ENCODE peak calls at places on chromosome 16, in eight cellular contexts. Y is dorsolateral prefrontal cortex; V is tibial nerve; D is adrenal gland; J is endothelial cell of umbilical vein; B is vagina; I is right cardiac atrium; T is CD4-positive, CD25-positive, alpha-beta regulatory T cell. P is an unnamed sample.

GRCh38 chr16:35252356-35252936 is 1793.0 kb downstream of the TP53TG3F start:
- DNase-seq in Y (no peak), V (no peak), D (no peak), J (peak), B (no peak), I (no peak), T (peak), P (no peak)

GRCh38 chr16:73840710-73841109 is 455.9 kb upstream of the PSMD7 start:
- DNase-seq in Y (no peak), V (no peak), D (no peak), J (no peak), B (no peak), I (no peak), T (no peak), P (no peak)

GRCh38 chr16:67459066-67459857 is 21.7 kb downstream of the ATP6V0D1 start:
- DNase-seq in Y (no peak), V (no peak), D (peak), J (peak), B (no peak), I (no peak), T (no peak), P (no peak)

GRCh38 chr16:86732621-86733297 is 154.4 kb downstream of the FOXL1 start:
- DNase-seq in Y (no peak), V (no peak), D (no peak), J (peak), B (no peak), I (no peak), T (no peak), P (peak)

GRCh38 chr16:54694651-54695050 is 236.0 kb upstream of the IRX5 start:
- DNase-seq in Y (no peak), V (no peak), D (no peak), J (no peak), B (no peak), I (no peak), T (no peak), P (no peak)

GRCh38 chr16:19644877-19645276 is 73.2 kb downstream of the KNOP1 start:
- DNase-seq in Y (no peak), V (peak), D (no peak), J (no peak), B (no peak), I (peak), T (no peak), P (no peak)

GRCh38 chr16:48540222-48540900 is 69.6 kb downstream of the N4BP1 start:
- DNase-seq in Y (no peak), V (no peak), D (no peak), J (no peak), B (peak), I (no peak), T (no peak), P (no peak)

GRCh38 chr16:14194706-14195105 is 123.6 kb downstream of the MRTFB start:
- DNase-seq in Y (no peak), V (no peak), D (no peak), J (no peak), B (no peak), I (no peak), T (no peak), P (no peak)

GRCh38 chr16:67086829-67087228 is 22.9 kb upstream of the PHAF1 start:
- DNase-seq in Y (no peak), V (no peak), D (no peak), J (peak), B (no peak), I (no peak), T (no peak), P (no peak)

GRCh38 chr16:46746821-46747776 is 1.0 kb downstream of the MYLK3 start:
- DNase-seq in Y (no peak), V (no peak), D (no peak), J (no peak), B (no peak), I (peak), T (no peak), P (peak)

GRCh38 chr16:81616321-81617020 is 162.6 kb upstream of the PLCG2 start:
- DNase-seq in Y (no peak), V (peak), D (peak), J (peak), B (no peak), I (peak), T (peak), P (no peak)

GRCh38 chr16:4693956-4694663 is 748 bp downstream of the NUDT16L1 start:
- DNase-seq in Y (no peak), V (no peak), D (peak), J (peak), B (no peak), I (peak), T (peak), P (peak)

GRCh38 chr16:48001306-48001885 is 154.4 kb downstream of the ABCC12 start:
- DNase-seq in Y (peak), V (no peak), D (no peak), J (no peak), B (no peak), I (no peak), T (no peak), P (no peak)

GRCh38 chr16:52825882-52826281 is 226.8 kb downstream of the CHD9NB start:
- DNase-seq in Y (no peak), V (no peak), D (no peak), J (no peak), B (no peak), I (no peak), T (no peak), P (peak)

GRCh38 chr16:6682142-6682811 is 650.4 kb upstream of the RBFOX1 start:
- DNase-seq in Y (peak), V (peak), D (peak), J (no peak), B (no peak), I (peak), T (peak), P (peak)

GRCh38 chr16:11674818-11675560 is 6.7 kb downstream of the SNN start:
- DNase-seq in Y (no peak), V (no peak), D (no peak), J (peak), B (no peak), I (no peak), T (no peak), P (peak)

GRCh38 chr16:55062446-55062845 is 131.8 kb downstream of the IRX5 start:
- DNase-seq in Y (no peak), V (no peak), D (no peak), J (no peak), B (no peak), I (no peak), T (no peak), P (no peak)

GRCh38 chr16:81353895-81354294 is 39.1 kb downstream of the GAN start:
- DNase-seq in Y (no peak), V (no peak), D (no peak), J (no peak), B (no peak), I (no peak), T (no peak), P (no peak)

GRCh38 chr16:31400191-31400590 is 7.1 kb downstream of the ITGAD start:
- DNase-seq in Y (no peak), V (no peak), D (no peak), J (no peak), B (no peak), I (no peak), T (peak), P (no peak)

GRCh38 chr16:29994613-29995329 is 646 bp downstream of the HIRIP3 start:
- DNase-seq in Y (peak), V (peak), D (peak), J (peak), B (no peak), I (no peak), T (no peak), P (no peak)

GRCh38 chr16:19696312-19696711 is 21.7 kb downstream of the KNOP1 start:
- DNase-seq in Y (peak), V (peak), D (peak), J (peak), B (no peak), I (peak), T (peak), P (peak)

GRCh38 chr16:20332411-20332810 is 5.1 kb upstream of the GP2 start:
- DNase-seq in Y (no peak), V (no peak), D (no peak), J (no peak), B (no peak), I (no peak), T (no peak), P (no peak)

GRCh38 chr16:70691223-70692129 is 5.6 kb upstream of the MTSS2 start:
- DNase-seq in Y (peak), V (peak), D (peak), J (peak), B (no peak), I (peak), T (no peak), P (peak)

GRCh38 chr16:29989111-29989858 is 6.1 kb downstream of the HIRIP3 start:
- DNase-seq in Y (no peak), V (no peak), D (no peak), J (no peak), B (no peak), I (no peak), T (no peak), P (no peak)

GRCh38 chr16:35352431-35352830 is 1893.0 kb downstream of the TP53TG3F start:
- DNase-seq in Y (no peak), V (no peak), D (no peak), J (no peak), B (no peak), I (no peak), T (no peak), P (no peak)

GRCh38 chr16:79388396-79388795 is 212.1 kb downstream of the MAF start:
- DNase-seq in Y (no peak), V (no peak), D (no peak), J (no peak), B (no peak), I (no peak), T (no peak), P (no peak)

GRCh38 chr16:85192736-85193493 is 80.6 kb upstream of the CIBAR2 start:
- DNase-seq in Y (no peak), V (no peak), D (no peak), J (no peak), B (no peak), I (peak), T (no peak), P (no peak)

GRCh38 chr16:85293899-85294642 is 181.8 kb upstream of the CIBAR2 start:
- DNase-seq in Y (no peak), V (no peak), D (no peak), J (no peak), B (no peak), I (no peak), T (no peak), P (no peak)

GRCh38 chr16:28293589-28293935 is 1.2 kb downstream of the SBK1 start:
- DNase-seq in Y (no peak), V (no peak), D (no peak), J (no peak), B (no peak), I (no peak), T (no peak), P (no peak)

DNA sequence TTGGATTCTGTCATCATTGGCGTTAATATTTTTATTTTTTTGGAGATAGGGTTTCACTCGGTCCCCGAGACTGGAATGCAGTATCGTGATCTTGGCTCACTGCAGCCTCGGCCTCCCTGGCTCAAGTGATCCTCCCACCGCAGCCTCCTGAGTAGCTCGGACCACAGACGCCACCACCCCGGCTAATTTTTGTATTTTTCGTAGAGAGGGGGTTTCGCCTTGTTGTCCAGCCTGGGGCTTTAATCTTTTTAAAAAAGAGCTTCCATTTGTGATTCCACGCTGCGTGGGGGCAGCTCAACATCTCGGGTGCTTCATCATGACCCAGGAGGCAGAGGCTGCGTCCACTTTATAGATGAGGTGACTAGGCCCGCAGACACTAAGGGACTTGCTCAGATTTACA is 1.5 kb downstream of the BANP start:
- DNase-seq in Y (no peak), V (no peak), D (no peak), J (no peak), B (no peak), I (no peak), T (no peak), P (no peak)
- H3K4me3 ChIP-seq in Y (peak), V (no peak), D (no peak), J (no peak), B (peak), I (no peak), T (peak), P (no peak)

GRCh38 chr16:75591001-75591852 is 25.0 kb downstream of the GABARAPL2 start:
- DNase-seq in Y (peak), V (peak), D (no peak), J (peak), B (no peak), I (peak), T (no peak), P (no peak)
- H3K27ac ChIP-seq in Y (no peak), V (peak), D (no peak), J (peak), B (peak), I (peak), T (no peak), P (no peak)

DNA sequence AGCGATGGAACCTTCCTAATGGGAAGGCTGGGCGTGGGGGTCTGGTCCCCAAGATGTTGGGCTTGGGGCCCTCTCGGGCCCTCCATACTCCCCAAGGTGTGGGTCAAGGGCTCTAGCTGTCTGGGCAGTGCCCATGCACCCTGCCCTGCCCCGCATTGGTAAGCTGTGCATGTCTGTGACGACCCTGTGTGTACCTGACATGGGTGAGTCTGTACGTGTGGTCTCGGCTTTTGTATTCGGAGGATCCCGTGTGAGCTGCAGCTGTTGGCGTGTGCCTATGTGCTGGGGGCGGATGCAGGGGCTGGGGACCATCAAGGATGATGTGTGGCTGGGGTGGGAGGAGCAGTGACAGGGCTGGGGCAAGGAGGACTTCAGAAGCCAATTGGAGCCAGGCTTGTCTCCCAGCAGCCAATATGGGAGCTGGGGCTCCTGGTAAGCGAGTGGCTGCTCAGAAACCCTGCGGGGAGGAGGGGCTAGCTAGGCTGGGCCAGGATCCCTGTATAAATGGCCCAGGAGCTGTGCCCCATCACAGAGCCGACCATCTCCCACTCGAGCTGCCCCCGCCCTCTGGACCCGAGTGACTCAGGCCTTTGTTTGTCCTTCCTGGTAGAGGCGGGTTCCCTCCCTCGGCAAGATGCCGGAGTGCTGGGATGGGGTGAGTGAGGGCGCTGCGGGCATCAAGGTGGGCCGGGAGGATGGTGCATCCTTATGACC is at the start of gene NDRG4:
- DNase-seq in Y (peak), V (no peak), D (peak), J (peak), B (no peak), I (peak), T (peak), P (peak)
- H3K4me3 ChIP-seq in Y (peak), V (no peak), D (no peak), J (no peak), B (peak), I (no peak), T (no peak), P (peak)

GRCh38 chr16:27226476-27226875 is 23.1 kb downstream of the KDM8 start:
- DNase-seq in Y (no peak), V (no peak), D (no peak), J (no peak), B (no peak), I (no peak), T (no peak), P (no peak)

GRCh38 chr16:27226976-27227705 is 23.8 kb downstream of the KDM8 start:
- DNase-seq in Y (no peak), V (no peak), D (no peak), J (no peak), B (no peak), I (no peak), T (no peak), P (no peak)

GRCh38 chr16:27224741-27225300 is 21.5 kb downstream of the KDM8 start:
- DNase-seq in Y (no peak), V (no peak), D (no peak), J (no peak), B (no peak), I (no peak), T (no peak), P (no peak)

GRCh38 chr16:27224271-27224737 is 21.0 kb downstream of the KDM8 start:
- DNase-seq in Y (no peak), V (no peak), D (no peak), J (no peak), B (no peak), I (no peak), T (no peak), P (no peak)

DNA sequence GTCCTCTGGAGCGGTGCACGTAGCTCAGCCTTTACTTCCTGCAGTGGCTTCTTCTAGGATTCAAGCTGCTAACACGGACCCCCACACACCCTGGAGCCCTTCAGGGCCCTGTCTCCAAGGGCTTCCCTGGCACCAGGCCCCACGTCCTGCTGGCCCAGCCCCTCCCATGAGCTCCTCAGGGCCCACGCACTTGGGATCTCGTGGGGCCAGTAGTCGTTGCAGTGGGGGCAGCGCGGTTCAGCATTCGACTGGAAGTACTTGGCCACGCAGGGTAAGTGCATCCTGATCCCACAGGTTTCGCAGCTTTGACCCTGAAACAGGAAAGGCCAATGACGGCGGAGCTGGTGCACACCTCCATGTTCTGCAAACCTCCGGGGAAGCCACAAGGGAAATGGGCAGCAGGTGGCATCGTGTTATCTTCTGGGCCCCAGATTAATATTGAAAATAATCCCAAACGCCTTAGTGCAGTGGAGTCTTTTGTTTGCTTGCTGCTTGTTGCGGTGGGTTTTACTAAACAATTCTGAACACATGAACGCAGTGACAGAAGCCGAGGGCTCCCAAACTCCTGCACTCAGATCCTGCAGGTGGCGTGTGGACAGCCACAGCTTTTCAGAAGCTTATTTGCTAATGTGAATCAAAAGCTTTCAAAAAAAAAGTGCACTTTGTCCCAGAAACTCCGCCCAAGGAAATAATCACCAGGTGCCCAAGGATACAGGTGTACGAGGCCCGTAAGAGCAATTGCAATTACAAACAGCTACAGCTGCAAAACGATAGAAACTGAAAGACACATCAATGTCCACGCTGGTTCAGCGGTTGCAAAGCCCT is 22.4 kb downstream of the KDM8 start:
- DNase-seq in Y (no peak), V (no peak), D (no peak), J (no peak), B (no peak), I (no peak), T (no peak), P (no peak)
- H3K27ac ChIP-seq in Y (no peak), V (no peak), D (no peak), J (no peak), B (no peak), I (no peak), T (no peak), P (no peak)

GRCh38 chr16:58551496-58551895 is 36.2 kb downstream of the SETD6 start:
- DNase-seq in Y (no peak), V (no peak), D (no peak), J (no peak), B (no peak), I (peak), T (no peak), P (no peak)

GRCh38 chr16:58543685-58544084 is 28.4 kb downstream of the SETD6 start:
- DNase-seq in Y (no peak), V (no peak), D (no peak), J (no peak), B (no peak), I (no peak), T (no peak), P (no peak)

GRCh38 chr16:58548378-58548777 is 33.1 kb downstream of the SETD6 start:
- DNase-seq in Y (no peak), V (no peak), D (no peak), J (no peak), B (no peak), I (no peak), T (no peak), P (no peak)
- H3K4me3 ChIP-seq in Y (no peak), V (no peak), D (no peak), J (no peak), B (no peak), I (no peak), T (no peak), P (no peak)

DNA sequence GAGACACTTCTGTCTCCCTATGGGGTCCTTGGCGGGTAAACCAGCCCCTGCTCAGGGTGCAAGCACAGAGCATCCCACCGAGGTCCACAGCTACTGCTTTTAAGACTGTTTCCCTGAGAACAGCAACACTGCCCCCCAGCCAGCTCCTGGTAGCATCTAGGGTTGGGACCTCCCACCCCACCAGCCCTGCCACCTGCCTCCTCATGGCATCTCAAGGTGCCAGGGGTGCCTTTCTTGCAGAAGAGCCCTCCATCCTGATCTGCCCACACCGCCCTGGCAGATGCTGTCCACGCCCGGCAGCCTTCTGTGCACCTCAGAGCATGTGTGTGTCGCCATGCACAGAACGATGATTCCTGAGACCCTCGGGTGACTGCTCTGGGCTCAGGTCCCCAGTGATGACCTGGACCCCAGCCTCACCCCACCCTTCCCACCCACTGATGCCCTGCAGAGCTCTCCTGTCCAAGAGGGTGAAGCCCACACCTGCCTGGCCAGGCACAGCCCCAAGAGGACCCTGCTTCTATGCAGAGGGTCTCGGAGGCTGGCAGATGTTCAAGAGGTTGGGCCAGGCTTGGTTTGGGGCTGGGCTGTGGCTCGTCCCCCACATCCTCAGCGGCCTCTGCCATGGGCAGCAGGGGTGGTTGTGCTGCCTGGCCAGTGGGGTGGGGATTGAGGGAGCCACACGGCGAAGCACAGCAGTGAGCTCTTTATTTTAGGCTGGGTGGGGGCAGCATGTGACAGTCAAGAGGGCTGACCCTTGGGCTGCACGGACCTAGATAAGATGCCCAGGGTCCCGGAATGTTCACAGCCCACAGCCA is 5.1 kb upstream of the SPATA2L start:
- DNase-seq in Y (no peak), V (no peak), D (no peak), J (no peak), B (no peak), I (no peak), T (no peak), P (no peak)
- H3K27ac ChIP-seq in Y (peak), V (peak), D (no peak), J (no peak), B (no peak), I (no peak), T (no peak), P (no peak)

DNA sequence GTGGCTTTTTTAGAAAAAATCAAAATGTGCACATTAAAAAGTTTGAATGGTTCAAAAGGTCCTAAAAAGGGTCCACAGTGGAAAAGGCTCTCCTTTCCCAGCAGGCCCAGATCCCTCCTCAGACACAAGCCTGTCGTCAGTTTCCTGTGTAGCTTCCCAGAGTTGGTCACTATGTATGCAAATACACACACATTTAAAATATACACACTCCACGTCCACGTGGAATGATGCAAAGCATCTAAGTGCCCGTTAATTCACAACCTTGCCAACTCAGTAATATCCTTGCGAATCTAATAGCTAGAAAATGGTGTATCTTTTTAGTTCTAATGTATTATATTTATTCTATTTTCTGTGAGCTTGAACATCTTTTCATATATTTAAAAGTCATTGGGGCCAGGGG is 17.7 kb downstream of the NLRC5 start:
- DNase-seq in Y (no peak), V (no peak), D (no peak), J (no peak), B (no peak), I (no peak), T (no peak), P (no peak)
- H3K4me3 ChIP-seq in Y (no peak), V (no peak), D (no peak), J (no peak), B (no peak), I (no peak), T (peak), P (no peak)